ENCODE peak calls at places on chromosomes 4 and X, in five cellular contexts. V is PC-3, Q is fibroblast of lung, W is hepatocyte, A is K562. U is an unnamed sample.

GRCh38 chr4:10057023-10057395 is 35.7 kb upstream of the SLC2A9 start:
- DNase-seq in V (no peak), Q (no peak), W (no peak), A (no peak), U (no peak)

GRCh38 chr4:176841730-176842129 is 49.0 kb upstream of the VEGFC start:
- DNase-seq in V (peak; percentile 84), Q (peak; percentile 84), W (no peak), A (no peak), U (peak; percentile 92)

GRCh38 chr4:17475481-17475880 is 36.4 kb downstream of the QDPR start:
- DNase-seq in V (peak; percentile 31), Q (peak; percentile 48), W (no peak), A (no peak), U (peak; percentile 59)

GRCh38 chr4:153205757-153206156 is 1.5 kb downstream of the TRIM2 start:
- DNase-seq in V (peak; percentile 76), Q (no peak), W (peak; percentile 92), A (no peak), U (no peak)

GRCh38 chr4:39963656-39964055 is 14.1 kb downstream of the PDS5A start:
- DNase-seq in V (no peak), Q (no peak), W (no peak), A (no peak), U (no peak)

GRCh38 chr4:91958651-91959050 is 345.1 kb upstream of the GRID2 start:
- DNase-seq in V (no peak), Q (peak; percentile 55), W (peak; percentile 32), A (no peak), U (peak; percentile 6)

GRCh38 chr4:32775049-32775448 is 2054.9 kb downstream of the PCDH7 start:
- DNase-seq in V (peak; percentile 69), Q (peak; percentile 51), W (peak; percentile 42), A (no peak), U (no peak)

GRCh38 chr4:1033840-1034551 is 22.6 kb downstream of the FGFRL1 start:
- DNase-seq in V (no peak), Q (peak; percentile 83), W (no peak), A (no peak), U (peak; percentile 18)

GRCh38 chrX:11273544-11273943 is 19.7 kb upstream of the AMELX start:
- DNase-seq in V (peak; percentile 41), Q (peak; percentile 41), W (no peak), A (no peak), U (peak; percentile 53)

GRCh38 chr4:139732991-139733555 is 67.5 kb downstream of the MGST2 start:
- DNase-seq in V (no peak), Q (no peak), W (no peak), A (peak; percentile 42), U (no peak)

GRCh38 chr4:120443111-120443510 is 376.5 kb upstream of the MAD2L1 start:
- DNase-seq in V (no peak), Q (peak; percentile 34), W (no peak), A (no peak), U (no peak)

GRCh38 chrX:373641-374471 is 12.9 kb downstream of the PPP2R3B start:
- DNase-seq in V (no peak), Q (no peak), W (peak; percentile 58), A (no peak), U (peak; percentile 27)

GRCh38 chr4:94813221-94813620 is 55.5 kb downstream of the BMPR1B start:
- DNase-seq in V (no peak), Q (no peak), W (no peak), A (no peak), U (no peak)

GRCh38 chr4:8286719-8287355 is 17.3 kb downstream of the HTRA3 start:
- DNase-seq in V (no peak), Q (no peak), W (no peak), A (no peak), U (no peak)

GRCh38 chr4:573122-573892 is 2.8 kb downstream of the TMEM271 start:
- DNase-seq in V (no peak), Q (no peak), W (no peak), A (no peak), U (no peak)

GRCh38 chrX:20028588-20028987 is 37.7 kb upstream of the BCLAF3 start:
- DNase-seq in V (no peak), Q (no peak), W (peak; percentile 12), A (no peak), U (no peak)

GRCh38 chr4:141425124-141425523 is 204.4 kb downstream of the ZNF330 start:
- DNase-seq in V (peak; percentile 18), Q (peak; percentile 87), W (no peak), A (no peak), U (peak; percentile 93)

GRCh38 chrX:72572248-72573157 is at the start of gene HDAC8:
- DNase-seq in V (peak; percentile 80), Q (peak; percentile 91), W (peak; percentile 67), A (peak; percentile 65), U (peak; percentile 86)

GRCh38 chr4:113116414-113117345 is 67.2 kb downstream of the ANK2 start:
- DNase-seq in V (no peak), Q (no peak), W (peak; percentile 48), A (no peak), U (no peak)

GRCh38 chrX:7318246-7318645 is 170.3 kb upstream of the PUDP start:
- DNase-seq in V (no peak), Q (peak; percentile 1), W (no peak), A (no peak), U (peak; percentile 24)

GRCh38 chr4:1244081-1244977 is 4.6 kb downstream of the CTBP1 start:
- DNase-seq in V (no peak), Q (no peak), W (peak; percentile 4), A (no peak), U (no peak)

DNA sequence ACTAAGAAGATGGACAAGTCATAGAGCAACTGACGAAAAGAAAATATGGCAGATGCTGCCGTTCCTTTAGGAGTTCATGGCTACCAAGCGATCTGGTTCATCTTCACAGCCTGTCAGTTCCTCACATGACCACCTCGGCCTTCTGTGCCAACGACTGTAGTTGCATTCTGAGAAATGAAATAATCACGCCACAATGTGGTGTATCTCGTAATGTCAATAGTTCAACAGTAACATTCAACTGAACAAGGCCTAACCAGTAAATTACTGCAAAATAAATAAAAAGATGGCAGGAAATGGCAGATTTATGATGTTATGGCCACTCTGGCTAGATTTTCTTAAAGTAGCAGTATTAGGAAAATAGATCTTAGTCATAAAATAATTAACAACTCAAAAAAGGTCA is 4.4 kb downstream of the GPRIN3 start:
- DNase-seq in V (no peak), Q (no peak), W (no peak), A (no peak), U (no peak)
- H2AFZ ChIP-seq in V (no peak overlapping the region), Q (no peak overlapping the region), W (no peak overlapping the region), A (no peak overlapping the region), U (no peak overlapping the region)

GRCh38 chr4:54315561-54315960 is 86.5 kb downstream of the PDGFRA start:
- DNase-seq in V (no peak), Q (no peak), W (no peak), A (no peak), U (no peak)
- H2AFZ ChIP-seq in V (no peak overlapping the region), Q (no peak overlapping the region), W (no peak overlapping the region), A (no peak overlapping the region), U (no peak overlapping the region)

DNA sequence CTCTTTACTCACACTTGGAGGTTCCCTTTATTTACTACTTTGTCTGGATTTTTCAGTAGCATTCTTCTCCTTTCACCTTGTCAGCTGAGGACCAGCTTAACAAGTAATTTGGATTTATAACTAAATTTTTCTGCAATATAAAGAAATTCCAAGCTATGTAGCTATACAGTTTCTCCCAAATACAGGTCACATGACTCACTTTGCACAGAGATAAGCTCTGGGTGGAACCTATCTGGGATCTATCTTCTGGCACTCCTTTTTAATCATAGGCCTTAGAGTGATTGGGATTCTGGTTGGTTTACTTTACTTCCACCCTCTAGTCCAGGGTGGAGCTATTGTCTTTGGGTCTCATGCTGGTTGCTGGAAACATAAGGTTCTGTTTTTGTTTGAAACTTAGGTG is 34.9 kb upstream of the STK26 start:
- DNase-seq in V (no peak), Q (no peak), W (no peak), A (no peak), U (no peak)
- H2AFZ ChIP-seq in V (no peak overlapping the region), Q (no peak overlapping the region), W (no peak overlapping the region), A (peak overlapping the region; percentile 26), U (no peak overlapping the region)

GRCh38 chr4:168074861-168075260 is 17.5 kb upstream of the ANXA10 start:
- DNase-seq in V (no peak), Q (no peak), W (no peak), A (no peak), U (no peak)
- H2AFZ ChIP-seq in V (no peak overlapping the region), Q (no peak overlapping the region), W (no peak overlapping the region), A (no peak overlapping the region), U (no peak overlapping the region)

GRCh38 chrX:102339312-102340298 is 92.6 kb downstream of the NXF2 start:
- DNase-seq in V (no peak), Q (no peak), W (no peak), A (no peak), U (no peak)
- H2AFZ ChIP-seq in V (no peak overlapping the region), Q (no peak overlapping the region), W (no peak overlapping the region), A (no peak overlapping the region), U (no peak overlapping the region)

DNA sequence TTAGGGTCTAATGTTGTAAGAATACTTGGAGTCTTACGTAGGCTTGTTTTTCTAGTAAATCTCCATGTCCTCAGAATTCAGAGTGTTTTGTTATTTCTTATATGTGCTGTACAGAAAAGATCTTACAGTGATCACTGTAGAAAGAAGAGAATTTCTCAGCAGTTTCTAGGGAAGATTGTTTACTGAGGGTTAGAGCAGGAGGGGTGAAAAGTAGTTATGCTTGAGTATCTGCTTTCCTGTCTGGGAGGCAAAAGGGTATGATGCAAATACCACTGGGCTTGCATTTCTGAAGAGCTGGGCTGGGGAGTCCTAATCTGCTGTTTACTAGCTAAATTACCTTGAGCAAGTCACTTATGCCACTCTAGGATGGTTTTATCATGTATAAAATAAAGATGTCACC is 78.2 kb downstream of the BEND4 start:
- DNase-seq in V (no peak), Q (no peak), W (no peak), A (no peak), U (peak; percentile 9)
- H2AFZ ChIP-seq in V (no peak overlapping the region), Q (no peak overlapping the region), W (no peak overlapping the region), A (no peak overlapping the region), U (no peak overlapping the region)

DNA sequence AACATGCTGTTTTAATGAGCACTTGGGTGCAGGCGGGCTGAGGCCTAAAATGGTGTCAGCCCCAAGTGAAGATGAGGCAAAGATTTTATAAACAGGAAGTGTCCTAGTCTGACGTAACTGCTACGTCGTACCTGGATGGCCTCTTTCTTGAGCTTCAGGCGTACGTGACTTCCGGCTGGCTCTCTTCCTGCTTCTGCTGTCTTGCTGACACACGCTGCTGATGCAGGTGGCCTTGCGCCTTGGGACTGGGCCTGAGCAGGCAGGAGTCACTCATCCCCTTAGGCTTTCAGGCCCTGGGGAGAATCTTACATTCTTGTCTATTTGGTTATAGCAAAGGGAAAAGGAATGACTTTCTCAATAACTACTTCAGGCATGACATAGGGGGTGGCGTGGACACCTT is 20.1 kb upstream of the ABRAXAS1 start:
- DNase-seq in V (no peak), Q (no peak), W (no peak), A (no peak), U (no peak)
- H2AFZ ChIP-seq in V (no peak overlapping the region), Q (no peak overlapping the region), W (no peak overlapping the region), A (peak overlapping the region; percentile 34), U (no peak overlapping the region)

U was measured in IMR-90.